ENCODE peak calls at places on chromosomes 6 and 20, in five cellular contexts. One of them, this sample, is unnamed.
A peak's percentile ranks its signal among the peaks of the same experiment; 100 is the strongest.

GRCh38 chr6:43834528-43835145 is 64.6 kb downstream of the VEGFA start:
- DNase-seq in IMR-90: no peak
- DNase-seq in choroid plexus epithelial cell: no peak
- DNase-seq in fibroblast of the aortic adventitia: no peak
- DNase-seq in upper lobe of right lung: no peak
- DNase-seq in this sample: no peak

GRCh38 chr6:75103411-75103810 is 102.4 kb downstream of the COL12A1 start:
- DNase-seq in IMR-90: no peak
- DNase-seq in choroid plexus epithelial cell: no peak
- DNase-seq in fibroblast of the aortic adventitia: no peak
- DNase-seq in upper lobe of right lung: no peak
- DNase-seq in this sample: no peak

GRCh38 chr6:137571854-137572253 is 77.7 kb upstream of the OLIG3 start:
- DNase-seq in IMR-90: peak; percentile 13
- DNase-seq in choroid plexus epithelial cell: peak; percentile 45
- DNase-seq in fibroblast of the aortic adventitia: peak; percentile 12
- DNase-seq in upper lobe of right lung: no peak
- DNase-seq in this sample: peak; percentile 2

GRCh38 chr6:129863664-129864063 is 2.5 kb upstream of the TMEM244 start:
- DNase-seq in IMR-90: peak; percentile 89
- DNase-seq in choroid plexus epithelial cell: no peak
- DNase-seq in fibroblast of the aortic adventitia: no peak
- DNase-seq in upper lobe of right lung: no peak
- DNase-seq in this sample: peak; percentile 59

GRCh38 chr6:166998256-166999144 is 697 bp upstream of the CEP43 start:
- DNase-seq in IMR-90: no peak
- DNase-seq in choroid plexus epithelial cell: peak; percentile 12
- DNase-seq in fibroblast of the aortic adventitia: no peak
- DNase-seq in upper lobe of right lung: peak; percentile 75
- DNase-seq in this sample: no peak

GRCh38 chr20:63090052-63090451 is 83.3 kb upstream of the BHLHE23 start:
- DNase-seq in IMR-90: no peak
- DNase-seq in choroid plexus epithelial cell: no peak
- DNase-seq in fibroblast of the aortic adventitia: no peak
- DNase-seq in upper lobe of right lung: no peak
- DNase-seq in this sample: no peak

GRCh38 chr6:166398348-166398747 is 15.6 kb upstream of the MPC1 start:
- DNase-seq in IMR-90: no peak
- DNase-seq in choroid plexus epithelial cell: no peak
- DNase-seq in fibroblast of the aortic adventitia: no peak
- DNase-seq in upper lobe of right lung: no peak
- DNase-seq in this sample: no peak

GRCh38 chr6:152085533-152085932 is 278.1 kb downstream of the ESR1 start:
- DNase-seq in IMR-90: peak; percentile 24
- DNase-seq in choroid plexus epithelial cell: no peak
- DNase-seq in fibroblast of the aortic adventitia: peak; percentile 24
- DNase-seq in upper lobe of right lung: no peak
- DNase-seq in this sample: no peak

GRCh38 chr6:168093071-168093505 is 14.1 kb upstream of the FRMD1 start:
- DNase-seq in IMR-90: no peak
- DNase-seq in choroid plexus epithelial cell: no peak
- DNase-seq in fibroblast of the aortic adventitia: no peak
- DNase-seq in upper lobe of right lung: no peak
- DNase-seq in this sample: no peak

GRCh38 chr6:90003069-90003800 is 109.0 kb downstream of the GJA10 start:
- DNase-seq in IMR-90: no peak
- DNase-seq in choroid plexus epithelial cell: no peak
- DNase-seq in fibroblast of the aortic adventitia: no peak
- DNase-seq in upper lobe of right lung: no peak
- DNase-seq in this sample: no peak

GRCh38 chr6:90365565-90366219 is 69.0 kb upstream of the BACH2 start:
- DNase-seq in IMR-90: no peak
- DNase-seq in choroid plexus epithelial cell: no peak
- DNase-seq in fibroblast of the aortic adventitia: no peak
- DNase-seq in upper lobe of right lung: no peak
- DNase-seq in this sample: no peak

GRCh38 chr6:27290065-27290849 is 21.8 kb downstream of the POM121L2 start:
- DNase-seq in IMR-90: peak; percentile 63
- DNase-seq in choroid plexus epithelial cell: peak; percentile 48
- DNase-seq in fibroblast of the aortic adventitia: peak; percentile 16
- DNase-seq in upper lobe of right lung: no peak
- DNase-seq in this sample: no peak

GRCh38 chr20:58327211-58327610 is 17.7 kb downstream of the RAB22A start:
- DNase-seq in IMR-90: no peak
- DNase-seq in choroid plexus epithelial cell: peak; percentile 55
- DNase-seq in fibroblast of the aortic adventitia: no peak
- DNase-seq in upper lobe of right lung: no peak
- DNase-seq in this sample: no peak

GRCh38 chr20:61702246-61702645 is 363.4 kb downstream of the TAF4 start:
- DNase-seq in IMR-90: no peak
- DNase-seq in choroid plexus epithelial cell: no peak
- DNase-seq in fibroblast of the aortic adventitia: no peak
- DNase-seq in upper lobe of right lung: no peak
- DNase-seq in this sample: no peak

GRCh38 chr6:62102387-62102786 is 183.6 kb downstream of the KHDRBS2 start:
- DNase-seq in IMR-90: no peak
- DNase-seq in choroid plexus epithelial cell: no peak
- DNase-seq in fibroblast of the aortic adventitia: no peak
- DNase-seq in upper lobe of right lung: no peak
- DNase-seq in this sample: no peak

GRCh38 chr20:18977441-18977840 is 163.9 kb downstream of the SCP2D1 start:
- DNase-seq in IMR-90: no peak
- DNase-seq in choroid plexus epithelial cell: no peak
- DNase-seq in fibroblast of the aortic adventitia: no peak
- DNase-seq in upper lobe of right lung: no peak
- DNase-seq in this sample: no peak

GRCh38 chr6:27136077-27136644 is 111.3 kb upstream of the PRSS16 start:
- DNase-seq in IMR-90: no peak
- DNase-seq in choroid plexus epithelial cell: no peak
- DNase-seq in fibroblast of the aortic adventitia: no peak
- DNase-seq in upper lobe of right lung: no peak
- DNase-seq in this sample: no peak

GRCh38 chr6:1316482-1317220 is 4.8 kb downstream of the FOXQ1 start:
- DNase-seq in IMR-90: no peak
- DNase-seq in choroid plexus epithelial cell: no peak
- DNase-seq in fibroblast of the aortic adventitia: peak; percentile 27
- DNase-seq in upper lobe of right lung: peak; percentile 71
- DNase-seq in this sample: no peak

GRCh38 chr20:21801193-21801592 is 95.7 kb downstream of the PAX1 start:
- DNase-seq in IMR-90: no peak
- DNase-seq in choroid plexus epithelial cell: no peak
- DNase-seq in fibroblast of the aortic adventitia: no peak
- DNase-seq in upper lobe of right lung: no peak
- DNase-seq in this sample: no peak

GRCh38 chr6:137926207-137926731 is 59.2 kb downstream of the TNFAIP3 start:
- DNase-seq in IMR-90: peak; percentile 92
- DNase-seq in choroid plexus epithelial cell: peak; percentile 73
- DNase-seq in fibroblast of the aortic adventitia: peak; percentile 87
- DNase-seq in upper lobe of right lung: no peak
- DNase-seq in this sample: peak; percentile 80

GRCh38 chr6:100886078-100886477 is 4.9 kb upstream of the ASCC3 start:
- DNase-seq in IMR-90: peak; percentile 53
- DNase-seq in choroid plexus epithelial cell: peak; percentile 74
- DNase-seq in fibroblast of the aortic adventitia: peak; percentile 27
- DNase-seq in upper lobe of right lung: no peak
- DNase-seq in this sample: peak; percentile 43

GRCh38 chr6:41940759-41941279 is 789 bp downstream of the CCND3 start:
- DNase-seq in IMR-90: peak; percentile 12
- DNase-seq in choroid plexus epithelial cell: no peak
- DNase-seq in fibroblast of the aortic adventitia: no peak
- DNase-seq in upper lobe of right lung: peak; percentile 80
- DNase-seq in this sample: peak; percentile 25

GRCh38 chr6:88823998-88824397 is 139.4 kb downstream of the RNGTT start:
- DNase-seq in IMR-90: peak; percentile 77
- DNase-seq in choroid plexus epithelial cell: peak; percentile 71
- DNase-seq in fibroblast of the aortic adventitia: peak; percentile 40
- DNase-seq in upper lobe of right lung: no peak
- DNase-seq in this sample: peak; percentile 54

GRCh38 chr6:159691133-159691962 is 1.7 kb downstream of the SOD2 start:
- DNase-seq in IMR-90: peak; percentile 92
- DNase-seq in choroid plexus epithelial cell: peak; percentile 96
- DNase-seq in fibroblast of the aortic adventitia: peak; percentile 96
- DNase-seq in upper lobe of right lung: no peak
- DNase-seq in this sample: peak; percentile 79

GRCh38 chr6:10384719-10385511 is 30.0 kb downstream of the TFAP2A start:
- DNase-seq in IMR-90: no peak
- DNase-seq in choroid plexus epithelial cell: no peak
- DNase-seq in fibroblast of the aortic adventitia: no peak
- DNase-seq in upper lobe of right lung: no peak
- DNase-seq in this sample: no peak
- H3K4me3 ChIP-seq in IMR-90: no peak overlapping the region
- H3K4me3 ChIP-seq in choroid plexus epithelial cell: no peak overlapping the region
- H3K4me3 ChIP-seq in fibroblast of the aortic adventitia: no peak overlapping the region
- H3K4me3 ChIP-seq in upper lobe of right lung: no peak overlapping the region
- H3K4me3 ChIP-seq in this sample: no peak overlapping the region

DNA sequence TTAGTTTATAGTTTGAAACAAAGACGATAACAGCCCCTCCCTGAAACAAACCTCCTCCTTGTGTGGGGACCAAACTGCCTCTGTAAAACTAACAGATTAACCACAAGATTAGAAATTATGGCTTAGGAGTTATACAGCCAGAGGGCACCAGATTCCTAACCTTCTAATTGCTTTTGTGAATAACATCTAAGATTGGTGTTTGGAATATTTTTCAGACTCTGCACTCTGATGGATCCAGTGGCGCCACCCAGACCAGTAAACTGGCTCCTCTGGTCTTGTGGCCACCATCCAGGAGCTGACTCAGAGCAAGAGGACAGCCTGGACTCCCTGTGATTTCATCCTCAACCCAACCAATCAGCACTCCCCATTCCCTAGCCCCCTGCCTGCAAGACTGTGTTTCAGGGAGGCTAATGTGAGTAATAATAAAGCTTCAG is 58.3 kb upstream of the SLC22A16 start:
- DNase-seq in IMR-90: peak; percentile 72
- DNase-seq in choroid plexus epithelial cell: peak; percentile 97
- DNase-seq in fibroblast of the aortic adventitia: peak; percentile 73
- DNase-seq in upper lobe of right lung: no peak
- DNase-seq in this sample: peak; percentile 95
- TF ChIP-seq CTCF in IMR-90: no peak
- TF ChIP-seq CTCF in choroid plexus epithelial cell: peak; percentile 32
- TF ChIP-seq CTCF in fibroblast of the aortic adventitia: peak; percentile 7
- TF ChIP-seq CTCF in upper lobe of right lung: no peak
- TF ChIP-seq CTCF in this sample: no peak

GRCh38 chr20:32631916-32632460 is 41.8 kb downstream of the C20orf203 start:
- DNase-seq in IMR-90: no peak
- DNase-seq in choroid plexus epithelial cell: no peak
- DNase-seq in fibroblast of the aortic adventitia: no peak
- DNase-seq in upper lobe of right lung: no peak
- DNase-seq in this sample: no peak

GRCh38 chr20:32626859-32627636 is 41.9 kb upstream of the NOL4L start:
- DNase-seq in IMR-90: no peak
- DNase-seq in choroid plexus epithelial cell: no peak
- DNase-seq in fibroblast of the aortic adventitia: no peak
- DNase-seq in upper lobe of right lung: no peak
- DNase-seq in this sample: no peak

GRCh38 chr20:32626407-32626806 is 41.3 kb upstream of the NOL4L start:
- DNase-seq in IMR-90: no peak
- DNase-seq in choroid plexus epithelial cell: no peak
- DNase-seq in fibroblast of the aortic adventitia: no peak
- DNase-seq in upper lobe of right lung: no peak
- DNase-seq in this sample: no peak

GRCh38 chr20:32629813-32630212 is 43.9 kb downstream of the C20orf203 start:
- DNase-seq in IMR-90: no peak
- DNase-seq in choroid plexus epithelial cell: no peak
- DNase-seq in fibroblast of the aortic adventitia: no peak
- DNase-seq in upper lobe of right lung: no peak
- DNase-seq in this sample: no peak

GRCh38 chr20:32628960-32629530 is 43.9 kb upstream of the NOL4L start:
- DNase-seq in IMR-90: no peak
- DNase-seq in choroid plexus epithelial cell: no peak
- DNase-seq in fibroblast of the aortic adventitia: no peak
- DNase-seq in upper lobe of right lung: no peak
- DNase-seq in this sample: no peak
- H3K4me3 ChIP-seq in IMR-90: no peak overlapping the region
- H3K4me3 ChIP-seq in choroid plexus epithelial cell: no peak overlapping the region
- H3K4me3 ChIP-seq in fibroblast of the aortic adventitia: no peak overlapping the region
- H3K4me3 ChIP-seq in upper lobe of right lung: no peak overlapping the region
- H3K4me3 ChIP-seq in this sample: no peak overlapping the region

DNA sequence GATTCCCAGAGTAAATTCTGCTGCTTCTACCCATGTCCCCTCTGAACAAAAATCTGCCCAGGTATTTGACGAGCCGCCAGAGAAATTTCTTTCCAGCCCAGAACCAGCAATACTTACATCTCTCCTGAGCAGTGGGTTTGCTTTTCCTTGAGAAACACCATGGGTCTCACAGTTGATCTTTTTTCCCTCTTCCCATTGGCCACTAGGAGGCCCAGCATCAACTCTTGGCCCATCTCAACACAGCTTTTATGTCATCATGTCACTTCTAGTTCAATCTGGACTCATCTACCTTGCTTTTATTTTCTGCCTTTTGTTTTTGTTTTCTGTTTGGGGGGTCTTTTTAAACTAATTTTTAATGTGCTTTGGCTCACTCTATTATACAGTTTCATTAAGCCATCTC is 18.8 kb downstream of the MAFB start:
- DNase-seq in IMR-90: no peak
- DNase-seq in choroid plexus epithelial cell: no peak
- DNase-seq in fibroblast of the aortic adventitia: no peak
- DNase-seq in upper lobe of right lung: no peak
- DNase-seq in this sample: no peak
- TF ChIP-seq CTCF in IMR-90: no peak
- TF ChIP-seq CTCF in choroid plexus epithelial cell: peak; percentile 28
- TF ChIP-seq CTCF in fibroblast of the aortic adventitia: peak; percentile 14
- TF ChIP-seq CTCF in upper lobe of right lung: no peak
- TF ChIP-seq CTCF in this sample: no peak

DNA sequence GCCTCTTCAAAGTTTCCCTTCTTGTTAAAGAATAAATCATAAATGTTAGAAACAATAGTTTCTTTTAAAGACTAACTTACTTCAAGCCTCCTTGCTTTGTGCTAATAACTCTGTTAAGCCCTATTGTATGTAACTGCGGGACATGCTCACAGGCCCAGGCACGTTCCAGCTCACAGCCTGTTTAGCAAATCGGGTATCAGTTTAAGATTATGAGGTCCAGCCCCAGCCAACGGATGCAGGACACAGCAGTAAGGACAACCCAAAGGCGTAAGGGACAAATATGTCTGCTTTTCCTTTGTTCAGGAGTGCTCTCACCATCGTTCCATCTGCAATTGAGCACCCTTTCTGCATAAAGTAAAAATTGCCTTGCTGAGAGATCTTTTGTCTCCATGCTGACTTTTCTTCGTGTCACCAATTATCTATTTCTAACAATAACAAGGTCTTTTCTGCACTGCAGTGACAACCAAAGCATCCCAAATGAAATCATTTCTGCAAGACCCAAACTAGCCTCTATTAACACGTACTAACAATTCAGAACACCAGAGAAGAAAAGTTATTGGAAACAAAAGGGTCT is 1.4 kb downstream of the C6orf52 start:
- DNase-seq in IMR-90: no peak
- DNase-seq in choroid plexus epithelial cell: no peak
- DNase-seq in fibroblast of the aortic adventitia: no peak
- DNase-seq in upper lobe of right lung: no peak
- DNase-seq in this sample: no peak
- H3K4me3 ChIP-seq in IMR-90: peak overlapping the region; percentile 82
- H3K4me3 ChIP-seq in choroid plexus epithelial cell: peak overlapping the region; percentile 98
- H3K4me3 ChIP-seq in fibroblast of the aortic adventitia: peak overlapping the region; percentile 95
- H3K4me3 ChIP-seq in upper lobe of right lung: peak overlapping the region; percentile 83
- H3K4me3 ChIP-seq in this sample: peak overlapping the region; percentile 95